ENCODE peak calls at places on chromosomes 12 and 14, in ten cellular contexts. G is uterus, Q is mammary epithelial cell, U is mesenchymal stem cell, L is lung, I is tibial nerve, R is Peyer's patch, X is PC-3, N is foreskin keratinocyte, F is SK-N-SH. H is an unnamed sample.

GRCh38 chr14:24605435-24606190 is 3.9 kb downstream of the GZMH start:
- DNase-seq in G (no peak), Q (peak; percentile 25), U (no peak), L (peak; percentile 40), I (peak; percentile 14), R (peak; percentile 76), X (peak; percentile 46), N (no peak), F (peak; percentile 48), H (peak; percentile 40)

GRCh38 chr12:77049767-77050353 is 15.5 kb downstream of the E2F7 start:
- DNase-seq in G (no peak), Q (peak; percentile 52), U (peak; percentile 68), L (no peak), I (peak; percentile 44), R (no peak), X (peak; percentile 83), N (peak; percentile 28), F (peak; percentile 49), H (peak; percentile 71)

GRCh38 chr14:31510222-31510621 is 22.4 kb upstream of the GPR33 start:
- DNase-seq in G (no peak), Q (peak; percentile 20), U (peak; percentile 27), L (no peak), I (no peak), R (no peak), X (peak; percentile 58), N (no peak), F (peak; percentile 33), H (peak; percentile 50)

GRCh38 chr12:54294152-54294913 is 6.5 kb downstream of the NFE2 start:
- DNase-seq in G (no peak), Q (no peak), U (no peak), L (peak; percentile 70), I (peak; percentile 59), R (peak; percentile 85), X (peak; percentile 49), N (no peak), F (peak; percentile 71), H (peak; percentile 51)

GRCh38 chr12:52221912-52222457 is 11.1 kb upstream of the KRT7 start:
- DNase-seq in G (no peak), Q (peak; percentile 93), U (no peak), L (no peak), I (no peak), R (peak; percentile 68), X (peak; percentile 82), N (no peak), F (no peak), H (peak; percentile 89)

GRCh38 chr12:7265251-7265650 is 38.6 kb upstream of the ACSM4 start:
- DNase-seq in G (no peak), Q (peak; percentile 59), U (no peak), L (no peak), I (no peak), R (no peak), X (no peak), N (peak; percentile 25), F (no peak), H (no peak)

GRCh38 chr12:27498159-27498558 is 25.8 kb upstream of the PPFIBP1 start:
- DNase-seq in G (no peak), Q (no peak), U (no peak), L (no peak), I (no peak), R (no peak), X (no peak), N (no peak), F (no peak), H (no peak)

GRCh38 chr12:43937947-43938346 is 102.1 kb downstream of the TMEM117 start:
- DNase-seq in G (no peak), Q (peak; percentile 2), U (no peak), L (no peak), I (no peak), R (no peak), X (peak; percentile 35), N (no peak), F (peak; percentile 25), H (peak; percentile 21)

GRCh38 chr14:81384900-81385299 is 15.2 kb downstream of the STON2 start:
- DNase-seq in G (no peak), Q (peak; percentile 70), U (no peak), L (no peak), I (no peak), R (no peak), X (peak; percentile 62), N (peak; percentile 40), F (no peak), H (peak; percentile 20)

GRCh38 chr12:88142610-88142991 is 494 bp downstream of the TMTC3 start:
- DNase-seq in G (peak; percentile 22), Q (peak; percentile 58), U (no peak), L (peak; percentile 37), I (peak; percentile 21), R (peak; percentile 61), X (peak; percentile 17), N (peak; percentile 14), F (no peak), H (no peak)

GRCh38 chr12:104462931-104463339 is 6.2 kb downstream of the CHST11 start:
- DNase-seq in G (no peak), Q (no peak), U (peak; percentile 65), L (no peak), I (no peak), R (peak; percentile 64), X (no peak), N (no peak), F (no peak), H (no peak)

GRCh38 chr12:104463371-104463770 is 6.6 kb downstream of the CHST11 start:
- DNase-seq in G (no peak), Q (no peak), U (no peak), L (no peak), I (no peak), R (no peak), X (no peak), N (no peak), F (no peak), H (no peak)

GRCh38 chr12:104466694-104467345 is 10.1 kb downstream of the CHST11 start:
- DNase-seq in G (no peak), Q (no peak), U (no peak), L (no peak), I (no peak), R (no peak), X (peak; percentile 40), N (no peak), F (no peak), H (no peak)

GRCh38 chr12:104465379-104465778 is 8.6 kb downstream of the CHST11 start:
- DNase-seq in G (no peak), Q (no peak), U (no peak), L (no peak), I (no peak), R (no peak), X (no peak), N (no peak), F (no peak), H (no peak)

DNA sequence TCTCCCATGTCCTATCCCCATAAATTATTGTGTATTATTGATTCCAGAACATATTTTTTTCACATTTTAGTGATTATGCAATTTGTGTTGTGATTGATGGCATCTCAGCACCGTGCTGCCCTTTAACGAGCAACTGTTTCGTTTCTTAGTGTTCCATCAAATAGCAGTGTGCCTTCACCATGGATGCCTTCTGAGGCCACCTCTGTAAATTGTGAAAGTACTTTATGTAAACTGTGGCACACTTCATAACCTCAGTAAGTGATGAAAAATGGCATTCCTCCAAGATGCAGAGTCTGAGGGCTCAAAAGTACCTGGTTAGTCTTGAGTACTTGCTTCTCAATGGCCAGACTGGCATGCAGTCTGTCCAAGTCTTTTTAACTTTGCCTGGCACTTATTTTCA is 8.2 kb downstream of the CHST11 start:
- DNase-seq in G (no peak), Q (no peak), U (no peak), L (peak; percentile 61), I (no peak), R (no peak), X (no peak), N (no peak), F (no peak), H (no peak)
- H3K4me1 ChIP-seq in G (no peaks in the 10 kb centered on the region), Q (peaks cover 12% of the 10 kb centered on the region), U (no peaks in the 10 kb centered on the region), L (peaks cover 15% of the 10 kb centered on the region), I (peaks cover 28% of the 10 kb centered on the region), R (peaks cover 35% of the 10 kb centered on the region), X (peaks cover 11% of the 10 kb centered on the region), N (no peaks in the 10 kb centered on the region), F (peaks cover 2% of the 10 kb centered on the region), H (peaks cover 6% of the 10 kb centered on the region)

GRCh38 chr14:36275741-36276140 is 44.7 kb downstream of the MBIP start:
- DNase-seq in G (no peak), Q (no peak), U (no peak), L (no peak), I (no peak), R (no peak), X (no peak), N (no peak), F (no peak), H (no peak)
- H3K4me1 ChIP-seq in G (no peaks in the 10 kb centered on the region), Q (peaks cover 9% of the 10 kb centered on the region), U (peaks cover 1% of the 10 kb centered on the region), L (peaks cover 2% of the 10 kb centered on the region), I (no peaks in the 10 kb centered on the region), R (no peaks in the 10 kb centered on the region), X (no peaks in the 10 kb centered on the region), N (peaks cover 14% of the 10 kb centered on the region), F (peaks cover 2% of the 10 kb centered on the region), H (no peaks in the 10 kb centered on the region)

DNA sequence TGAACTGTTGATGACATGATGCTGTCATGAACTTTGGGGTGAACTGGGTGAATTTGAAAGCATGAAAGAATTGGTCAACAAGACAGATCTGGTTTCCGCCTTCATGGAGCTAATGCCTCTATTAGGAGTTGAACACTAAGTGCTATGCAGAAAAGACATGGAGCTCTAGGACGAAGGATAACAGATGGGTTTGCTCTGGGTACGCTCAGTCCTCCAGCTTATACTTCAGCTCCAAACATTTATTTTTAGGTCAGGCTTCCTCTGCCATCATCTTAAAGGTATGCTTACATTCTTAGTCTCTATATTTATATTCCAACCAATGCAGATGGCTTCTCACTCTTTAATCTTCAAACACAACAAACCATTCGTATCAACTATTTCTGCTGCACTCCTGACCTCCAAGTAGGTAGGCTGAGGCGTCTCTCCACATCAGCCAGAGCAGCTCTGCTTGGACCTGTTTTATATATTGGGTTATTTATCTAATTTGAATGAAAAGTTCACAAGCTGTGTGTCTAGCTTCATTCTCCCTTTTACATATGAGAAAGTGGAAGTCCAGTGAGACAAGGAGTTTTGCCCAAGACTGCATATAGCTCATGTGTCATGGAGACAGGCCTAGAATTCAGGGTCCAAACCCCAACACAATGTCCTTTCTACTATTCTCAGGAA is 226.3 kb downstream of the SPTSSA start:
- DNase-seq in G (no peak), Q (no peak), U (peak; percentile 57), L (no peak), I (no peak), R (no peak), X (no peak), N (no peak), F (no peak), H (no peak)
- H3K4me1 ChIP-seq in G (no peaks in the 10 kb centered on the region), Q (peaks cover 8% of the 10 kb centered on the region), U (no peaks in the 10 kb centered on the region), L (peaks cover 2% of the 10 kb centered on the region), I (no peaks in the 10 kb centered on the region), R (no peaks in the 10 kb centered on the region), X (peaks cover 25% of the 10 kb centered on the region), N (no peaks in the 10 kb centered on the region), F (no peaks in the 10 kb centered on the region), H (no peaks in the 10 kb centered on the region)

DNA sequence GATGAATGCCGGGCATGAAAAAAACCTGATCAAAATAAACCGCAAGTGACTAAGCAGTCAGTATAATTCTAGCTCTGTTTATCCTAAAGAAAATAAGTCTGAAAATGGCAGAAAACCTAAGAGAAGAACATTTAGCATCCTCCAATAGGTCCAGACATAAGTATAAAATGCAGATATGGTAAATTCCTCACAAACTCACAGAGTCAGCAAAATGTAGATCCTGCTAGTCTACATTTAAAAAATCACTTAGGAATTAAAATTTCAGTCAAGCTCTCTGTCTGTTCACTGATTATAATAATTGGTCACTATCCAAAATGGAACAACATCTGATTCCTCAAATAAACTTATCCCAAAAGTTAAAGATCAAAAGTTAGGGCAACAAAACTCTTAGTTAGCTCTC is 95.1 kb downstream of the DIO2 start:
- DNase-seq in G (no peak), Q (no peak), U (no peak), L (no peak), I (no peak), R (no peak), X (no peak), N (no peak), F (no peak), H (no peak)
- H3K4me1 ChIP-seq in G (no peaks in the 10 kb centered on the region), Q (no peaks in the 10 kb centered on the region), U (no peaks in the 10 kb centered on the region), L (no peaks in the 10 kb centered on the region), I (no peaks in the 10 kb centered on the region), R (no peaks in the 10 kb centered on the region), X (no peaks in the 10 kb centered on the region), N (no peaks in the 10 kb centered on the region), F (no peaks in the 10 kb centered on the region), H (no peaks in the 10 kb centered on the region)

H was measured in GM23248.